ENCODE peak calls at places on chromosomes 3 and 15, in ten cellular contexts. U is LHCN-M2; M is AG09309; E is CD4-positive, CD25-positive, alpha-beta regulatory T cell; B is RWPE1; K is COR-L47; C is GM20000; S is pancreas; P is left ventricle myocardium inferior; L is activated CD4-positive, alpha-beta T cell treated with anti-CD3 and anti-CD28 coated beads for 36 hours. N is an unnamed sample.

GRCh38 chr3:115581347-115582135 is 41.8 kb upstream of the GAP43 start:
- DNase-seq in E (no peak), U (peak), L (peak), S (no peak), C (no peak), K (no peak), M (peak), B (no peak), P (no peak), N (no peak)

GRCh38 chr3:197366301-197367044 is 68.1 kb upstream of the DLG1 start:
- DNase-seq in L (no peak), C (no peak), E (no peak), S (no peak), P (no peak), M (no peak), B (peak), U (peak), K (no peak), N (no peak)

GRCh38 chr3:129039271-129040038 is 21.1 kb upstream of the GP9 start:
- DNase-seq in B (no peak), U (peak), L (no peak), M (no peak), S (peak), C (no peak), P (no peak), K (peak), E (no peak), N (peak)

GRCh38 chr3:94117729-94118128 is 54.9 kb downstream of the NSUN3 start:
- DNase-seq in M (no peak), K (no peak), S (no peak), U (no peak), E (no peak), B (no peak), P (no peak), L (no peak), C (no peak), N (no peak)

GRCh38 chr3:194537732-194538247 is 51.0 kb upstream of the ATP13A3 start:
- DNase-seq in C (no peak), M (no peak), L (no peak), U (peak), E (no peak), S (no peak), B (peak), K (no peak), P (no peak), N (peak)

GRCh38 chr15:87941606-87942005 is 314.9 kb downstream of the NTRK3 start:
- DNase-seq in M (no peak), E (no peak), P (no peak), K (no peak), C (no peak), B (no peak), S (no peak), L (no peak), U (no peak), N (no peak)

GRCh38 chr3:134430174-134430573 is 55.6 kb downstream of the ANAPC13 start:
- DNase-seq in C (no peak), U (no peak), K (no peak), M (no peak), S (no peak), L (no peak), B (no peak), E (no peak), P (no peak), N (no peak)

GRCh38 chr15:66251065-66251789 is 2.3 kb downstream of the MEGF11 start:
- DNase-seq in K (no peak), L (no peak), C (no peak), U (no peak), E (no peak), P (no peak), M (no peak), S (no peak), B (no peak), N (no peak)

GRCh38 chr3:133930341-133930933 is 34.8 kb upstream of the RAB6B start:
- DNase-seq in M (peak), L (no peak), S (no peak), C (peak), E (no peak), B (peak), U (peak), P (no peak), K (peak), N (no peak)